ENCODE peak calls at places on chromosomes 3 and 15, in six cellular contexts. W, Z, V, U, C and N are unnamed samples.

GRCh38 chr15:87871130-87871737 is 385.3 kb downstream of the NTRK3 start:
- DNase-seq in W (peak), Z (no peak), V (no peak), U (no peak), C (no peak), N (peak)

GRCh38 chr3:61221759-61222362 is 29.4 kb downstream of the FHIT start:
- DNase-seq in W (no peak), Z (no peak), V (no peak), U (no peak), C (no peak), N (no peak)

GRCh38 chr15:100159436-100159835 is 182.3 kb downstream of the ADAMTS17 start:
- DNase-seq in W (no peak), Z (no peak), V (no peak), U (no peak), C (no peak), N (no peak)

GRCh38 chr3:28840976-28841376 is 439.9 kb upstream of the RBMS3 start:
- DNase-seq in W (peak), Z (no peak), V (no peak), U (no peak), C (no peak), N (no peak)

GRCh38 chr3:195751584-195751983 is 30.8 kb downstream of the MUC20 start:
- DNase-seq in W (no peak), Z (peak), V (no peak), U (peak), C (no peak), N (no peak)

GRCh38 chr3:39146083-39146501 is 7.3 kb downstream of the CSRNP1 start:
- DNase-seq in W (peak), Z (no peak), V (no peak), U (no peak), C (no peak), N (no peak)

GRCh38 chr3:126142652-126143051 is 37.7 kb downstream of the ALDH1L1 start:
- DNase-seq in W (no peak), Z (no peak), V (no peak), U (no peak), C (no peak), N (no peak)

GRCh38 chr15:31782951-31783350 is 247.4 kb upstream of the CHRNA7 start:
- DNase-seq in W (no peak), Z (no peak), V (no peak), U (no peak), C (no peak), N (no peak)

GRCh38 chr3:111845996-111846395 is 13.1 kb upstream of the PHLDB2 start:
- DNase-seq in W (no peak), Z (no peak), V (no peak), U (no peak), C (no peak), N (peak)

GRCh38 chr3:32077260-32078084 is 28.9 kb upstream of the GPD1L start:
- DNase-seq in W (peak), Z (no peak), V (no peak), U (no peak), C (no peak), N (no peak)

GRCh38 chr3:111418388-111418787 is 123.6 kb upstream of the CD96 start:
- DNase-seq in W (no peak), Z (no peak), V (no peak), U (no peak), C (no peak), N (no peak)

GRCh38 chr3:177351757-177352158 is 154.5 kb upstream of the TBL1XR1 start:
- DNase-seq in W (no peak), Z (no peak), V (no peak), U (no peak), C (peak), N (no peak)

GRCh38 chr3:99666201-99666600 is 27.8 kb downstream of the COL8A1 start:
- DNase-seq in W (peak), Z (no peak), V (no peak), U (no peak), C (no peak), N (no peak)

GRCh38 chr3:33883538-33884203 is 85.2 kb downstream of the PDCD6IP start:
- DNase-seq in W (peak), Z (peak), V (peak), U (peak), C (peak), N (peak)

GRCh38 chr3:63199606-63200005 is 78.5 kb upstream of the SYNPR start:
- DNase-seq in W (no peak), Z (no peak), V (no peak), U (no peak), C (no peak), N (no peak)

GRCh38 chr3:131972091-131972490 is 62.7 kb downstream of the CPNE4 start:
- DNase-seq in W (no peak), Z (no peak), V (no peak), U (no peak), C (no peak), N (no peak)

GRCh38 chr3:65785065-65785645 is 253.6 kb downstream of the MAGI1 start:
- DNase-seq in W (peak), Z (peak), V (peak), U (peak), C (peak), N (peak)

GRCh38 chr3:64456674-64457073 is 231.1 kb downstream of the ADAMTS9 start:
- DNase-seq in W (no peak), Z (no peak), V (no peak), U (peak), C (no peak), N (no peak)

GRCh38 chr3:40645883-40646282 is 121.1 kb downstream of the ZNF621 start:
- DNase-seq in W (peak), Z (peak), V (peak), U (no peak), C (no peak), N (no peak)

GRCh38 chr3:108091498-108092259 is 848 bp upstream of the CD47 start:
- DNase-seq in W (peak), Z (no peak), V (no peak), U (no peak), C (no peak), N (no peak)

GRCh38 chr3:130529816-130530215 is 12.8 kb downstream of the COL6A6 start:
- DNase-seq in W (no peak), Z (no peak), V (no peak), U (no peak), C (no peak), N (no peak)

GRCh38 chr15:40594429-40594836 is 384 bp downstream of the KNL1 start:
- DNase-seq in W (peak), Z (no peak), V (no peak), U (peak), C (no peak), N (peak)

GRCh38 chr3:143650827-143651226 is 197.4 kb downstream of the SLC9A9 start:
- DNase-seq in W (no peak), Z (no peak), V (no peak), U (no peak), C (no peak), N (no peak)

GRCh38 chr3:62178032-62178431 is 195.3 kb downstream of the FEZF2 start:
- DNase-seq in W (no peak), Z (no peak), V (no peak), U (no peak), C (no peak), N (no peak)

GRCh38 chr3:126057547-126057819 is 26.4 kb downstream of the SLC41A3 start:
- DNase-seq in W (no peak), Z (no peak), V (no peak), U (no peak), C (no peak), N (no peak)

GRCh38 chr3:12955651-12956315 is 114.4 kb upstream of the RPL32 start:
- DNase-seq in W (no peak), Z (no peak), V (no peak), U (no peak), C (no peak), N (no peak)

GRCh38 chr3:127542441-127542952 is 48.0 kb downstream of the TPRA1 start:
- DNase-seq in W (no peak), Z (peak), V (no peak), U (peak), C (no peak), N (no peak)

GRCh38 chr15:26537653-26538052 is 235.2 kb downstream of the GABRB3 start:
- DNase-seq in W (no peak), Z (no peak), V (no peak), U (no peak), C (no peak), N (no peak)